ENCODE peak calls at places on chromosome 19, in seven cellular contexts. V, Q, D, W, C, A and G are unnamed samples.

GRCh38 chr19:55536366-55536765 is 567 bp downstream of the SBK2 start:
- DNase-seq in D (no peak), A (no peak), V (no peak), W (no peak), C (no peak), Q (peak; percentile 27), G (no peak)

GRCh38 chr19:543912-544608 is at the start of gene GZMM:
- DNase-seq in C (no peak), W (no peak), Q (peak; percentile 63), D (no peak), V (no peak), A (no peak), G (no peak)

GRCh38 chr19:4687396-4687795 is 17.3 kb upstream of the MYDGF start:
- DNase-seq in V (no peak), W (no peak), C (no peak), A (no peak), Q (no peak), D (no peak), G (no peak)

GRCh38 chr19:32921624-32922023 is 50.1 kb downstream of the CEP89 start:
- DNase-seq in C (no peak), V (no peak), A (no peak), D (no peak), Q (no peak), W (no peak), G (no peak)

GRCh38 chr19:33052352-33052972 is 12.2 kb downstream of the RHPN2 start:
- DNase-seq in D (no peak), C (peak; percentile 60), A (no peak), Q (no peak), V (no peak), W (no peak), G (no peak)

GRCh38 chr19:29712744-29713516 is 2.1 kb downstream of the C19orf12 start:
- DNase-seq in A (no peak), W (no peak), D (no peak), C (no peak), V (no peak), Q (no peak), G (no peak)

GRCh38 chr19:51509823-51510660 is 8.4 kb upstream of the SIGLEC12 start:
- DNase-seq in V (no peak), D (no peak), Q (peak; percentile 55), W (no peak), A (no peak), C (no peak), G (no peak)

GRCh38 chr19:40266912-40267600 is 18.1 kb downstream of the AKT2 start:
- DNase-seq in C (no peak), Q (no peak), D (no peak), A (no peak), W (no peak), V (no peak), G (no peak)

GRCh38 chr19:18418034-18418724 is 1.0 kb upstream of the SSBP4 start:
- DNase-seq in V (no peak), D (no peak), Q (no peak), W (no peak), A (no peak), C (no peak), G (no peak)

GRCh38 chr19:41922585-41922984 is 5.7 kb downstream of the ERFL start:
- DNase-seq in C (no peak), Q (no peak), W (no peak), D (no peak), V (no peak), A (no peak), G (no peak)

GRCh38 chr19:51480590-51480989 is 2.3 kb downstream of the CEACAM18 start:
- DNase-seq in W (no peak), D (no peak), V (no peak), A (no peak), Q (peak; percentile 72), C (peak; percentile 20), G (peak; percentile 8)

GRCh38 chr19:29587518-29587986 is 18.5 kb upstream of the POP4 start:
- DNase-seq in Q (no peak), W (no peak), D (peak; percentile 76), V (no peak), C (no peak), A (no peak), G (no peak)

GRCh38 chr19:56834564-56835375 is 5.8 kb downstream of the PEG3 start:
- DNase-seq in D (no peak), A (no peak), Q (no peak), V (no peak), W (no peak), C (no peak), G (no peak)

GRCh38 chr19:38173324-38174041 is 50.5 kb downstream of the DPF1 start:
- DNase-seq in D (no peak), Q (no peak), A (no peak), W (peak; percentile 76), V (no peak), C (no peak), G (no peak)

GRCh38 chr19:17488593-17489391 is 18.5 kb downstream of the SLC27A1 start:
- DNase-seq in Q (peak; percentile 95), C (peak; percentile 88), V (peak; percentile 83), A (peak; percentile 96), D (no peak), W (peak; percentile 79), G (peak; percentile 98)

GRCh38 chr19:49911381-49912145 is 14.9 kb upstream of the IL4I1 start:
- DNase-seq in A (no peak), C (no peak), D (peak; percentile 83), Q (no peak), W (no peak), V (no peak), G (no peak)

GRCh38 chr19:11338569-11339253 is 746 bp downstream of the RAB3D start:
- DNase-seq in D (no peak), Q (no peak), V (no peak), W (peak; percentile 9), A (no peak), C (no peak), G (no peak)

GRCh38 chr19:4974855-4975469 is 6.0 kb downstream of the KDM4B start:
- DNase-seq in C (no peak), A (no peak), W (no peak), Q (no peak), V (no peak), D (no peak), G (no peak)

GRCh38 chr19:46269085-46269484 is 27.8 kb upstream of the HIF3A start:
- DNase-seq in D (no peak), V (no peak), A (no peak), W (no peak), Q (no peak), C (no peak), G (no peak)

GRCh38 chr19:48645652-48646191 is at the start of gene CA11:
- DNase-seq in Q (no peak), W (no peak), C (no peak), D (no peak), A (no peak), V (no peak), G (no peak)

DNA sequence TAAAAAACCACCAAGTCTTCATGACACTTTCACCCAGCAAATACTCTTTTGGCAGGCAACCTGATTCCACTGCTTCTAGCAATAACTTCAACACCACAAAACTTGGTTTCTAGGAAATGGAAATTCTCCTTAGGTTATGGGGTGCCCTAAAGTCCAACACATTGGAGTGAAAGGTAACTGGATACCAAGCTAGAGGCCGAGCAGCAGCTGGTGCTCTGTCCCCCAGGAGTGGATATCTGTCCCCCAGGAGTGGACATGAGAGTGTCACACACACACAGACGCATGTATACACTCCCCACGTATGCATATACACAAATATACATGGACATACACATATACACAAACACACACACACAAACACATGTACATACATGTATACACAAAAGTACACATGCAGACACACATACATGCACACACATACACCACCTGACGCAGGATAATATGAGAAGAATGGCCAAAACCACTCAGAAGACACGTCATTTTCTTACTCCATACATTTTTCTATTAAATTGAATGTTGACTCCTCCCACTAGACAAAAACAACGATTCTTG is 50.8 kb downstream of the RFX2 start:
- DNase-seq in C (no peak), A (no peak), D (no peak), Q (no peak), V (no peak), W (no peak), G (no peak)
- TF ChIP-seq YY1 in C (no peak), A (no peak), D (no peak), Q (no peak), V (no peak), W (no peak), G (no peak)

GRCh38 chr19:2615782-2616181 is 86.7 kb downstream of the GNG7 start:
- DNase-seq in W (no peak), Q (no peak), D (no peak), C (no peak), V (no peak), A (no peak), G (no peak)
- H3K4me1 ChIP-seq in W (peaks cover 2% of the 10 kb centered on the region), Q (peaks cover 19% of the 10 kb centered on the region), D (peaks cover 61% of the 10 kb centered on the region), C (peaks cover 46% of the 10 kb centered on the region), V (peaks cover 54% of the 10 kb centered on the region), A (no peaks in the 10 kb centered on the region), G (peaks cover 8% of the 10 kb centered on the region)

GRCh38 chr19:35161434-35161743 is 6.9 kb downstream of the FXYD5 start:
- DNase-seq in D (no peak), V (no peak), W (no peak), C (no peak), Q (peak; percentile 86), A (no peak), G (no peak)
- TF ChIP-seq YY1 in D (no peak), V (no peak), W (no peak), C (no peak), Q (no peak), A (no peak), G (no peak)

GRCh38 chr19:2978467-2978767 is 1.1 kb downstream of the TLE6 start:
- DNase-seq in V (no peak), Q (no peak), C (no peak), D (no peak), A (no peak), W (no peak), G (no peak)

GRCh38 chr19:2974342-2974932 is 2.9 kb upstream of the TLE6 start:
- DNase-seq in W (no peak), C (no peak), V (no peak), A (no peak), Q (peak; percentile 53), D (no peak), G (no peak)

GRCh38 chr19:2977001-2977685 is at the start of gene TLE6:
- DNase-seq in C (peak; percentile 92), V (peak; percentile 91), D (peak; percentile 87), A (peak; percentile 95), Q (peak; percentile 99), W (peak; percentile 97), G (peak; percentile 94)

GRCh38 chr19:2976609-2977000 is 759 bp upstream of the TLE6 start:
- DNase-seq in Q (no peak), C (no peak), A (no peak), V (no peak), W (peak; percentile 55), D (no peak), G (no peak)

DNA sequence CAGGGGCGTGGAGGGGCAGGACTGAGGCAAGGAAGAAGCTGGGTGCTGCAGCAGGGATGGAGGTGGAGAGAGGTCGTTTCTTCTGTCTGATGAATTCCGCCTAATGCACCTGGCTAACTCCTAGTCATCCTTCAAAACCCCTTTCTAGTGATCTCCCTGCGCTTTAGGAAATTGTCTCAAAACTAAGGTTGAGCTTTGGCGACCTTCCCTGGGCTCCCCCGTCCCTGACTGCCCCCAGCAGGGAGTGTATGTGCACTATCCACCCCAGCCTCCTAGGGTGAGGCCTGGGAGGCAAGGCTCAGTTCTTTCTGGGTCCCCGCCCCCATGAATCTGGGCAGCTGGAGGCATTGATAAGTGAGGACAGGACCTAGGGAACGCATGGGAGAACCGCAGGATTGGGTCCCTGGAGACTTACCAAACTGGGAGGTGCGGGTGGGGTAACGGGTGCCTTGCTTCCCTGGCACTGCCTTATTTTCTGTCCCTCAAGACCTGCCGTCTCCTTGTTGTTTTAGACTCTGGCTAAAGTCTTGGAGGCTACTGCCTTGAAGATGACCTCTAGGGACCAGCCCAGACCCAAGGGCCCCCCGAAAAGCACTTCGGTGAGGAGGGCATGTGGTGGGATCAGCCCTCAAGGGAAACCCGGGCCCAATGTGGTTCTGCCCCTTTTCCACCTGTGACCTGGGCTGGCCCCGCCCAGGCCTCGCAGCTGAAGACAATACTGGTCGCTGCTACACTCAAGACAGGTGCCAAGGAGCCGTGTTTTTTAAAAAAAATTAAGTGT is 512 bp downstream of the TLE6 start:
- DNase-seq in Q (peak; percentile 85), W (no peak), V (no peak), D (no peak), C (no peak), A (no peak), G (no peak)
- H3K4me1 ChIP-seq in Q (peaks cover 43% of the 10 kb centered on the region), W (peaks cover 13% of the 10 kb centered on the region), V (peaks cover 22% of the 10 kb centered on the region), D (peaks cover 11% of the 10 kb centered on the region), C (peaks cover 56% of the 10 kb centered on the region), A (no peaks in the 10 kb centered on the region), G (peaks cover 19% of the 10 kb centered on the region)